ENCODE peak calls at places on chromosomes 7 and 10, in nine cellular contexts. One of them, this sample, is unnamed.

GRCh38 chr10:77333610-77334340 is 303.8 kb downstream of the KCNMA1 start:
- DNase-seq in foreskin fibroblast: peak; percentile 53
- DNase-seq in suprapubic skin: no peak
- DNase-seq in PC-3: no peak
- DNase-seq in Peyer's patch: no peak
- DNase-seq in B cell: no peak
- DNase-seq in fibroblast of mammary gland: peak; percentile 37
- DNase-seq in ovary: no peak
- DNase-seq in WTC11: no peak
- DNase-seq in this sample: peak; percentile 46

GRCh38 chr7:91941450-91941849 is 788 bp downstream of the AKAP9 start:
- DNase-seq in foreskin fibroblast: peak; percentile 46
- DNase-seq in suprapubic skin: no peak
- DNase-seq in PC-3: peak; percentile 41
- DNase-seq in Peyer's patch: peak; percentile 70
- DNase-seq in B cell: peak; percentile 52
- DNase-seq in fibroblast of mammary gland: peak; percentile 29
- DNase-seq in ovary: peak; percentile 15
- DNase-seq in WTC11: no peak
- DNase-seq in this sample: peak; percentile 66

GRCh38 chr10:86103391-86104101 is 263.0 kb downstream of the GRID1 start:
- DNase-seq in foreskin fibroblast: no peak
- DNase-seq in suprapubic skin: no peak
- DNase-seq in PC-3: no peak
- DNase-seq in Peyer's patch: no peak
- DNase-seq in B cell: no peak
- DNase-seq in fibroblast of mammary gland: no peak
- DNase-seq in ovary: no peak
- DNase-seq in WTC11: no peak
- DNase-seq in this sample: no peak

GRCh38 chr10:59896186-59896585 is 10.2 kb downstream of the CCDC6 start:
- DNase-seq in foreskin fibroblast: peak; percentile 31
- DNase-seq in suprapubic skin: no peak
- DNase-seq in PC-3: no peak
- DNase-seq in Peyer's patch: no peak
- DNase-seq in B cell: no peak
- DNase-seq in fibroblast of mammary gland: no peak
- DNase-seq in ovary: no peak
- DNase-seq in WTC11: no peak
- DNase-seq in this sample: no peak

GRCh38 chr10:21990449-21990848 is 13.1 kb downstream of the DNAJC1 start:
- DNase-seq in foreskin fibroblast: no peak
- DNase-seq in suprapubic skin: no peak
- DNase-seq in PC-3: no peak
- DNase-seq in Peyer's patch: no peak
- DNase-seq in B cell: no peak
- DNase-seq in fibroblast of mammary gland: no peak
- DNase-seq in ovary: no peak
- DNase-seq in WTC11: no peak
- DNase-seq in this sample: no peak

GRCh38 chr7:49763791-49764190 is 9.6 kb upstream of the VWC2 start:
- DNase-seq in foreskin fibroblast: no peak
- DNase-seq in suprapubic skin: no peak
- DNase-seq in PC-3: no peak
- DNase-seq in Peyer's patch: no peak
- DNase-seq in B cell: no peak
- DNase-seq in fibroblast of mammary gland: no peak
- DNase-seq in ovary: no peak
- DNase-seq in WTC11: no peak
- DNase-seq in this sample: no peak

GRCh38 chr7:135286876-135287275 is 53.2 kb downstream of the STRA8 start:
- DNase-seq in foreskin fibroblast: no peak
- DNase-seq in suprapubic skin: no peak
- DNase-seq in PC-3: no peak
- DNase-seq in Peyer's patch: no peak
- DNase-seq in B cell: no peak
- DNase-seq in fibroblast of mammary gland: no peak
- DNase-seq in ovary: no peak
- DNase-seq in WTC11: no peak
- DNase-seq in this sample: no peak

GRCh38 chr7:122578350-122578749 is 120.6 kb downstream of the RNF133 start:
- DNase-seq in foreskin fibroblast: no peak
- DNase-seq in suprapubic skin: no peak
- DNase-seq in PC-3: no peak
- DNase-seq in Peyer's patch: no peak
- DNase-seq in B cell: no peak
- DNase-seq in fibroblast of mammary gland: no peak
- DNase-seq in ovary: no peak
- DNase-seq in WTC11: no peak
- DNase-seq in this sample: no peak

GRCh38 chr10:85379338-85379737 is 987.3 kb downstream of the GRID1 start:
- DNase-seq in foreskin fibroblast: no peak
- DNase-seq in suprapubic skin: no peak
- DNase-seq in PC-3: no peak
- DNase-seq in Peyer's patch: no peak
- DNase-seq in B cell: no peak
- DNase-seq in fibroblast of mammary gland: no peak
- DNase-seq in ovary: no peak
- DNase-seq in WTC11: no peak
- DNase-seq in this sample: no peak

GRCh38 chr7:55441668-55442305 is 76.7 kb downstream of the LANCL2 start:
- DNase-seq in foreskin fibroblast: peak; percentile 91
- DNase-seq in suprapubic skin: no peak
- DNase-seq in PC-3: no peak
- DNase-seq in Peyer's patch: no peak
- DNase-seq in B cell: no peak
- DNase-seq in fibroblast of mammary gland: peak; percentile 86
- DNase-seq in ovary: no peak
- DNase-seq in WTC11: no peak
- DNase-seq in this sample: no peak

GRCh38 chr7:85106719-85107118 is 80.1 kb downstream of the SEMA3D start:
- DNase-seq in foreskin fibroblast: no peak
- DNase-seq in suprapubic skin: no peak
- DNase-seq in PC-3: no peak
- DNase-seq in Peyer's patch: no peak
- DNase-seq in B cell: no peak
- DNase-seq in fibroblast of mammary gland: no peak
- DNase-seq in ovary: no peak
- DNase-seq in WTC11: no peak
- DNase-seq in this sample: no peak

GRCh38 chr10:111835562-111835961 is 348.0 kb downstream of the GPAM start:
- DNase-seq in foreskin fibroblast: peak; percentile 72
- DNase-seq in suprapubic skin: no peak
- DNase-seq in PC-3: no peak
- DNase-seq in Peyer's patch: no peak
- DNase-seq in B cell: no peak
- DNase-seq in fibroblast of mammary gland: peak; percentile 95
- DNase-seq in ovary: no peak
- DNase-seq in WTC11: no peak
- DNase-seq in this sample: peak; percentile 1

GRCh38 chr7:1703475-1704325 is 33.6 kb downstream of the ELFN1 start:
- DNase-seq in foreskin fibroblast: no peak
- DNase-seq in suprapubic skin: peak; percentile 37
- DNase-seq in PC-3: no peak
- DNase-seq in Peyer's patch: peak; percentile 34
- DNase-seq in B cell: no peak
- DNase-seq in fibroblast of mammary gland: no peak
- DNase-seq in ovary: no peak
- DNase-seq in WTC11: no peak
- DNase-seq in this sample: no peak

GRCh38 chr7:124652237-124652636 is 113.4 kb downstream of the GPR37 start:
- DNase-seq in foreskin fibroblast: peak; percentile 52
- DNase-seq in suprapubic skin: no peak
- DNase-seq in PC-3: peak; percentile 54
- DNase-seq in Peyer's patch: no peak
- DNase-seq in B cell: no peak
- DNase-seq in fibroblast of mammary gland: no peak
- DNase-seq in ovary: no peak
- DNase-seq in WTC11: no peak
- DNase-seq in this sample: peak; percentile 56

GRCh38 chr10:71795248-71795647 is 21.9 kb upstream of the VSIR start:
- DNase-seq in foreskin fibroblast: peak; percentile 67
- DNase-seq in suprapubic skin: no peak
- DNase-seq in PC-3: peak; percentile 38
- DNase-seq in Peyer's patch: no peak
- DNase-seq in B cell: no peak
- DNase-seq in fibroblast of mammary gland: peak; percentile 22
- DNase-seq in ovary: no peak
- DNase-seq in WTC11: peak; percentile 58
- DNase-seq in this sample: peak; percentile 49

GRCh38 chr10:17353568-17353967 is 100.8 kb downstream of the ST8SIA6 start:
- DNase-seq in foreskin fibroblast: no peak
- DNase-seq in suprapubic skin: no peak
- DNase-seq in PC-3: peak; percentile 81
- DNase-seq in Peyer's patch: no peak
- DNase-seq in B cell: no peak
- DNase-seq in fibroblast of mammary gland: peak; percentile 48
- DNase-seq in ovary: no peak
- DNase-seq in WTC11: no peak
- DNase-seq in this sample: peak; percentile 91

GRCh38 chr7:104971290-104972071 is 42.5 kb upstream of the KMT2E start:
- DNase-seq in foreskin fibroblast: peak; percentile 78
- DNase-seq in suprapubic skin: no peak
- DNase-seq in PC-3: peak; percentile 47
- DNase-seq in Peyer's patch: no peak
- DNase-seq in B cell: no peak
- DNase-seq in fibroblast of mammary gland: peak; percentile 67
- DNase-seq in ovary: no peak
- DNase-seq in WTC11: no peak
- DNase-seq in this sample: peak; percentile 85

GRCh38 chr10:119020627-119020946 is 8.9 kb upstream of the NANOS1 start:
- DNase-seq in foreskin fibroblast: peak; percentile 71
- DNase-seq in suprapubic skin: no peak
- DNase-seq in PC-3: peak; percentile 7
- DNase-seq in Peyer's patch: no peak
- DNase-seq in B cell: no peak
- DNase-seq in fibroblast of mammary gland: peak; percentile 79
- DNase-seq in ovary: no peak
- DNase-seq in WTC11: no peak
- DNase-seq in this sample: peak; percentile 34

GRCh38 chr7:46603780-46604725 is 683.0 kb upstream of the IGFBP3 start:
- DNase-seq in foreskin fibroblast: peak; percentile 92
- DNase-seq in suprapubic skin: peak; percentile 96
- DNase-seq in PC-3: no peak
- DNase-seq in Peyer's patch: peak; percentile 80
- DNase-seq in B cell: no peak
- DNase-seq in fibroblast of mammary gland: peak; percentile 93
- DNase-seq in ovary: peak; percentile 83
- DNase-seq in WTC11: no peak
- DNase-seq in this sample: no peak

DNA sequence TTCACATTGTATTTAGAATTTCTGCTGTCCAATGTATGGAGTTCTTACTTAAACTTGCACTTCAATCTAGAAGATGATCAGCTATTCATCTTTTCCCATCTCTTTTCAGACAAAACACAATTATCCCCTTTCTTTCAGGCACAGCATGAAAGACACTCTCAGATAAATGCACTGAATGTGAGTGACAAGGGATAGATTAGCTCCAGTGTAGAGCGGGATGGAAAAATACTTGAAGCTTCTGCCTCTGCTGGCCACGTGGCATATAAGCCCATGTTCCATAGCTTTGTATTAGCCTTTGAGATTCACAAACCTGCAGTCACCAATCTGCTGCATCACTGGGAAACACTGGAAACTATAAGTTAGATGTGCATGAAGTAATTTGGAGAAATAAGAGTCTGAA is 162.2 kb upstream of the FAM3C start:
- DNase-seq in foreskin fibroblast: no peak
- DNase-seq in suprapubic skin: no peak
- DNase-seq in PC-3: no peak
- DNase-seq in Peyer's patch: no peak
- DNase-seq in B cell: no peak
- DNase-seq in fibroblast of mammary gland: no peak
- DNase-seq in ovary: no peak
- DNase-seq in WTC11: no peak
- DNase-seq in this sample: no peak
- TF ChIP-seq CTCF in foreskin fibroblast: no peak
- TF ChIP-seq CTCF in suprapubic skin: no peak
- TF ChIP-seq CTCF in PC-3: no peak
- TF ChIP-seq CTCF in Peyer's patch: no peak
- TF ChIP-seq CTCF in B cell: no peak
- TF ChIP-seq CTCF in fibroblast of mammary gland: no peak
- TF ChIP-seq CTCF in ovary: no peak
- TF ChIP-seq CTCF in WTC11: no peak
- TF ChIP-seq CTCF in this sample: no peak

GRCh38 chr7:156578578-156578940 is 62.0 kb upstream of the RNF32 start:
- DNase-seq in foreskin fibroblast: no peak
- DNase-seq in suprapubic skin: no peak
- DNase-seq in PC-3: no peak
- DNase-seq in Peyer's patch: no peak
- DNase-seq in B cell: no peak
- DNase-seq in fibroblast of mammary gland: no peak
- DNase-seq in ovary: no peak
- DNase-seq in WTC11: peak; percentile 49
- DNase-seq in this sample: no peak
- TF ChIP-seq CTCF in foreskin fibroblast: no peak
- TF ChIP-seq CTCF in suprapubic skin: no peak
- TF ChIP-seq CTCF in PC-3: no peak
- TF ChIP-seq CTCF in Peyer's patch: no peak
- TF ChIP-seq CTCF in B cell: no peak
- TF ChIP-seq CTCF in fibroblast of mammary gland: no peak
- TF ChIP-seq CTCF in ovary: no peak
- TF ChIP-seq CTCF in WTC11: peak; percentile 20
- TF ChIP-seq CTCF in this sample: no peak

GRCh38 chr10:69588358-69588757 is 15.1 kb upstream of the NEUROG3 start:
- DNase-seq in foreskin fibroblast: no peak
- DNase-seq in suprapubic skin: no peak
- DNase-seq in PC-3: no peak
- DNase-seq in Peyer's patch: no peak
- DNase-seq in B cell: no peak
- DNase-seq in fibroblast of mammary gland: no peak
- DNase-seq in ovary: no peak
- DNase-seq in WTC11: no peak
- DNase-seq in this sample: no peak
- TF ChIP-seq CTCF in foreskin fibroblast: no peak
- TF ChIP-seq CTCF in suprapubic skin: no peak
- TF ChIP-seq CTCF in PC-3: no peak
- TF ChIP-seq CTCF in Peyer's patch: no peak
- TF ChIP-seq CTCF in B cell: no peak
- TF ChIP-seq CTCF in fibroblast of mammary gland: no peak
- TF ChIP-seq CTCF in ovary: no peak
- TF ChIP-seq CTCF in WTC11: no peak
- TF ChIP-seq CTCF in this sample: no peak

DNA sequence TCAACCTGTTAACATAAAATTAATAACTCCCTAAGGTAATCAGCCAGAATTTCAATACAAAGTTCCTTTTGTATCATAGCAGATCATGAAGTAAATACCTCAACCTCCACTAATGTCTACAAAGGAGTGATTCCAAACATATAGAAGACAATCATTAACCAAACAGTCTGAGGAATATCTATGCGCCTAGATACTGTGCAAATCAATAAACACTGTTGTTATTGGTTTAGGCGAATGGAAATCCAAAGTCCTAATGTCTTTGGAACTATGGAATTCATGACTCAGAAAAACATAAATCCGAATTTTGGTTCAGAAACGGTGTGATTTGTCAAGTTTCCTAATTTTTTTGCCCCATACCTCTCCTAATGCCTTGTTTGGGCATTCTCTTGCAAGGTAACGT is 469.7 kb downstream of the PARD3 start:
- DNase-seq in foreskin fibroblast: no peak
- DNase-seq in suprapubic skin: no peak
- DNase-seq in PC-3: no peak
- DNase-seq in Peyer's patch: no peak
- DNase-seq in B cell: no peak
- DNase-seq in fibroblast of mammary gland: no peak
- DNase-seq in ovary: no peak
- DNase-seq in WTC11: no peak
- DNase-seq in this sample: no peak
- TF ChIP-seq CTCF in foreskin fibroblast: no peak
- TF ChIP-seq CTCF in suprapubic skin: no peak
- TF ChIP-seq CTCF in PC-3: no peak
- TF ChIP-seq CTCF in Peyer's patch: no peak
- TF ChIP-seq CTCF in B cell: no peak
- TF ChIP-seq CTCF in fibroblast of mammary gland: no peak
- TF ChIP-seq CTCF in ovary: no peak
- TF ChIP-seq CTCF in WTC11: no peak
- TF ChIP-seq CTCF in this sample: no peak